ENCODE peak calls at places on chromosomes 3 and 15, in ten cellular contexts. N is substantia nigra; O is stimulated activated CD8-positive, alpha-beta memory T cell treated with anti-CD3 and anti-CD28 coated beads, Interleukin-15, amount 100 ng/mL, for 4 hours; S is skeletal muscle cell; J is OCI-M1; D is A172; R is Right ventricle myocardium superior; F is SW480; X is kidney tubule cell; K is retinal pigment epithelial cell. T is an unnamed sample.

GRCh38 chr3:184017672-184018423 is at the start of gene ABCC5:
- DNase-seq in S (peak; percentile 76), D (peak; percentile 93), X (peak; percentile 94), K (peak; percentile 78), O (peak; percentile 69), J (peak; percentile 93), F (peak; percentile 96), R (peak; percentile 96), N (peak; percentile 95), T (peak; percentile 96)

GRCh38 chr3:13336592-13336991 is 83.5 kb downstream of the NUP210 start:
- DNase-seq in K (no peak), F (no peak), D (no peak), J (no peak), N (no peak), X (no peak), R (no peak), S (no peak), O (no peak), T (no peak)

GRCh38 chr3:165103616-165104015 is 25.3 kb upstream of the SI start:
- DNase-seq in N (no peak), K (no peak), F (no peak), R (no peak), D (peak; percentile 2), X (no peak), J (no peak), O (no peak), S (no peak), T (no peak)

GRCh38 chr3:82637574-82637973 is 876.1 kb upstream of the GBE1 start:
- DNase-seq in N (no peak), K (no peak), X (no peak), O (no peak), S (no peak), R (no peak), J (no peak), D (no peak), F (no peak), T (no peak)

GRCh38 chr3:38125305-38126120 is 11.4 kb downstream of the ACAA1 start:
- DNase-seq in J (no peak), R (no peak), X (no peak), F (no peak), N (no peak), K (no peak), O (no peak), S (no peak), D (no peak), T (no peak)

GRCh38 chr3:180280601-180281000 is 243.9 kb upstream of the PEX5L start:
- DNase-seq in R (no peak), J (no peak), K (no peak), X (peak; percentile 20), N (no peak), F (no peak), S (peak; percentile 56), D (no peak), O (no peak), T (no peak)

GRCh38 chr3:8406479-8406878 is 95.1 kb upstream of the LMCD1 start:
- DNase-seq in D (no peak), J (no peak), N (no peak), S (no peak), K (no peak), F (no peak), O (no peak), X (no peak), R (no peak), T (no peak)

GRCh38 chr15:56307180-56307579 is 58.0 kb upstream of the TEX9 start:
- DNase-seq in O (no peak), S (no peak), K (no peak), R (no peak), X (no peak), J (no peak), D (no peak), N (no peak), F (no peak), T (no peak)

GRCh38 chr15:60591491-60592385 is 112.8 kb upstream of the ICE2 start:
- DNase-seq in F (peak; percentile 54), R (peak; percentile 72), N (peak; percentile 76), S (no peak), X (peak; percentile 55), J (no peak), O (peak; percentile 26), D (no peak), K (no peak), T (no peak)

GRCh38 chr3:44104668-44105321 is 136.9 kb upstream of the TOPAZ1 start:
- DNase-seq in J (peak; percentile 6), K (peak; percentile 66), S (peak; percentile 47), O (no peak), X (peak; percentile 93), N (no peak), F (peak; percentile 87), D (peak; percentile 76), R (no peak), T (no peak)

GRCh38 chr15:95266481-95267061 is 1035.2 kb downstream of the MCTP2 start:
- DNase-seq in F (no peak), S (no peak), D (no peak), J (no peak), O (no peak), N (no peak), X (no peak), R (no peak), K (no peak), T (no peak)

GRCh38 chr3:66104535-66104934 is 65.8 kb upstream of the MAGI1 start:
- DNase-seq in N (no peak), D (no peak), R (no peak), F (no peak), O (no peak), S (no peak), J (no peak), K (no peak), X (peak; percentile 44), T (no peak)

GRCh38 chr3:113092746-113093145 is 102.0 kb downstream of the GTPBP8 start:
- DNase-seq in F (no peak), J (no peak), K (no peak), D (no peak), O (no peak), X (no peak), R (no peak), S (no peak), N (no peak), T (no peak)